ENCODE peak calls at places on chromosomes 16 and 17, in six cellular contexts. U is CD8-positive, alpha-beta memory T cell; I is foreskin keratinocyte; X is OCI-LY7; E is CD8-positive, alpha-beta T cell; O is lower lobe of right lung. C is an unnamed sample. For H3K4me1, the result is how much of the 10 kb centered on the place peaks cover.

GRCh38 chr16:12620150-12620549 is 183.5 kb downstream of the CPPED1 start:
- DNase-seq in U (no peak), I (no peak), X (peak), E (no peak), O (no peak), C (no peak)

GRCh38 chr16:52597772-52598483 is 51.0 kb upstream of the TOX3 start:
- DNase-seq in U (no peak), I (no peak), X (no peak), E (no peak), O (no peak), C (no peak)

GRCh38 chr17:30824002-30824355 is 513 bp downstream of the CRLF3 start:
- DNase-seq in U (peak), I (no peak), X (peak), E (no peak), O (no peak), C (no peak)

GRCh38 chr17:37176683-37177082 is 199.1 kb upstream of the C17orf78 start:
- DNase-seq in U (no peak), I (peak), X (no peak), E (no peak), O (no peak), C (peak)

GRCh38 chr17:40350410-40351184 is 13.9 kb downstream of the GJD3 start:
- DNase-seq in U (no peak), I (no peak), X (no peak), E (no peak), O (no peak), C (no peak)

GRCh38 chr17:10550014-10550413 is 556 bp upstream of the MYH2 start:
- DNase-seq in U (no peak), I (no peak), X (no peak), E (no peak), O (no peak), C (no peak)

GRCh38 chr17:61389670-61390478 is 9.8 kb upstream of the TBX2 start:
- DNase-seq in U (peak), I (no peak), X (peak), E (no peak), O (no peak), C (no peak)

GRCh38 chr16:89723279-89724250 is 2.2 kb downstream of the ZNF276 start:
- DNase-seq in U (peak), I (no peak), X (no peak), E (peak), O (no peak), C (no peak)

GRCh38 chr16:75193730-75194444 is 13.1 kb downstream of the CTRB2 start:
- DNase-seq in U (no peak), I (no peak), X (no peak), E (no peak), O (peak), C (no peak)

GRCh38 chr17:42698736-42699414 is 16.5 kb downstream of the CNTNAP1 start:
- DNase-seq in U (no peak), I (no peak), X (no peak), E (no peak), O (no peak), C (peak)

GRCh38 chr17:69250641-69251040 is 22.0 kb upstream of the ABCA10 start:
- DNase-seq in U (no peak), I (no peak), X (no peak), E (no peak), O (no peak), C (peak)

GRCh38 chr17:79280822-79281572 is 206.4 kb downstream of the ENGASE start:
- DNase-seq in U (no peak), I (no peak), X (no peak), E (no peak), O (no peak), C (no peak)

GRCh38 chr16:4945560-4946502 is 8.9 kb upstream of the PPL start:
- DNase-seq in U (no peak), I (no peak), X (no peak), E (no peak), O (peak), C (no peak)

GRCh38 chr17:66920965-66921364 is 43.5 kb upstream of the CACNG4 start:
- DNase-seq in U (no peak), I (no peak), X (no peak), E (no peak), O (no peak), C (no peak)

GRCh38 chr16:86110134-86110533 is 211.2 kb downstream of the IRF8 start:
- DNase-seq in U (no peak), I (no peak), X (no peak), E (no peak), O (no peak), C (no peak)

GRCh38 chr16:80563066-80563465 is 22.3 kb downstream of the DYNLRB2 start:
- DNase-seq in U (no peak), I (no peak), X (no peak), E (no peak), O (no peak), C (no peak)

GRCh38 chr16:85413713-85414663 is 199.1 kb upstream of the GSE1 start:
- DNase-seq in U (no peak), I (no peak), X (peak), E (no peak), O (peak), C (no peak)

GRCh38 chr16:19980866-19981265 is 92.8 kb downstream of the GPR139 start:
- DNase-seq in U (no peak), I (no peak), X (no peak), E (no peak), O (no peak), C (no peak)

GRCh38 chr16:76955629-76956028 is 235.4 kb upstream of the MON1B start:
- DNase-seq in U (no peak), I (no peak), X (no peak), E (no peak), O (no peak), C (peak)

GRCh38 chr16:20906225-20906870 is 5.8 kb downstream of the LYRM1 start:
- DNase-seq in U (no peak), I (peak), X (no peak), E (no peak), O (no peak), C (peak)

GRCh38 chr16:20387978-20388377 is 16.6 kb downstream of the PDILT start:
- DNase-seq in U (no peak), I (no peak), X (no peak), E (no peak), O (no peak), C (no peak)

GRCh38 chr16:11024333-11025053 is 80.1 kb downstream of the CLEC16A start:
- DNase-seq in U (no peak), I (peak), X (no peak), E (no peak), O (no peak), C (peak)

GRCh38 chr17:2101448-2102257 is 46.8 kb downstream of the HIC1 start:
- DNase-seq in U (no peak), I (peak), X (no peak), E (peak), O (peak), C (peak)

GRCh38 chr17:52537368-52537767 is 378.9 kb upstream of the CA10 start:
- DNase-seq in U (no peak), I (no peak), X (no peak), E (no peak), O (no peak), C (no peak)

GRCh38 chr16:70676571-70677498 is 9.0 kb downstream of the MTSS2 start:
- DNase-seq in U (no peak), I (no peak), X (no peak), E (no peak), O (no peak), C (no peak)

GRCh38 chr17:64502809-64503208 is 3.3 kb downstream of the DDX5 start:
- DNase-seq in U (no peak), I (no peak), X (no peak), E (no peak), O (no peak), C (peak)

GRCh38 chr16:65068151-65068740 is 53.6 kb downstream of the CDH11 start:
- DNase-seq in U (no peak), I (peak), X (no peak), E (no peak), O (no peak), C (peak)

GRCh38 chr16:27405546-27406451 is 3.8 kb downstream of the IL21R start:
- DNase-seq in U (peak), I (no peak), X (peak), E (no peak), O (no peak), C (peak)

GRCh38 chr17:40443988-40444899 is 994 bp downstream of the IGFBP4 start:
- DNase-seq in U (no peak), I (no peak), X (no peak), E (no peak), O (no peak), C (no peak)

GRCh38 chr16:71894229-71894920 is 956 bp upstream of the IST1 start:
- DNase-seq in U (peak), I (peak), X (peak), E (peak), O (peak), C (peak)

DNA sequence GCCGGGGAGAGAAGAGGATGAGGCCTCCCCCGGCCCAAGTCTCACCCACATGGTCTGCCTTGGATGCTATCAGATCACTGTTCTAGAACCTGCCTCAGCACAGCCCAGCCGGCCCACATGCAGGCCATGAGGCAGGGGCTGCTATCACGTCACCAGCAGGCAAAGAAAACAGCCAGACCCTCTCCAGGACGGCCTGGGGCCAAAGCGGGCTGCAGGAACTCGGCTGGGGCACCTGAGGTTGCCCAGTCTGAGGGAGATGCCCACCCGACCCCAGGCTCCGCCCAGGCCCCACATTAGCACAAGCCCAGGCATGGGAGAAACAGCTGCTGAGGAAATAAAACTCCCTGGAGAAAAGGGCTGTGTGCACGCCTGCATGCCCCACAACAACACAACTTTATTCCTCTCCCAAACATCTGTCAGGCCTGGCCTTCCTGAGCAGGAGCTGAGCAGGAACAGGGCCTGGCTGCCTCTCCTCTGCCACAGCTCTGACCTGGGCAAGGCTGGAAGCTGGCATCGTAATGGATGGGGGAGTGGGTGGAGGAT is 6.7 kb upstream of the SMIM5 start:
- DNase-seq in U (no peak), I (no peak), X (no peak), E (no peak), O (no peak), C (no peak)
- H3K4me1 ChIP-seq in U (under half), I (under half), X (under half), E (under half), O (under half), C (under half)

DNA sequence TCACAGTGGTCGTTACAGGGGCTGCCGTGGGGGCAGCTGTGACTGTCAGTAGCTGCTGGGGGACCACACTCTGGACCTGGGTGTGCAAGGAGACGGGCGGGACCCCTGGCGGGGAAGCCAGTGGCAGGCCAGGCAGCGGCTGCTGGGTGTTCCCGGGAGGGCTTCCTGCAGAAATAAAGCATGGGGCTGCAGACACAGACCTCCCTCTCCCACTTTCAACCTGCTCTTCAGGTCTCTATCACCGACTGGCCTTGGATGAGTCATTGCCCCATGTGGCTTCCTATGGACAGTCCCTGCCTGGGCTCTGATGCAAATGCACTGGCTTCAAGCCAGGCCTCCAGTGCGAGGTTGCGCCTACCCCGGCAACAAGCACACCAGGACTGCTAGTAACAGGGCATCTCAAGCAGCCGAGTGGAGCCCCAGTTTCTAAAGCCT is 17.2 kb downstream of the SREBF1 start:
- DNase-seq in U (peak), I (no peak), X (no peak), E (peak), O (peak), C (peak)
- H3K4me1 ChIP-seq in U (half or more), I (under half), X (under half), E (half or more), O (half or more), C (under half)

GRCh38 chr17:81868674-81869220 is 2.4 kb downstream of the ARHGDIA start:
- DNase-seq in U (no peak), I (no peak), X (peak), E (no peak), O (no peak), C (peak)
- H3K4me1 ChIP-seq in U (under half), I (under half), X (half or more), E (under half), O (half or more), C (under half)

GRCh38 chr16:68759062-68759461 is 22.0 kb downstream of the CDH1 start:
- DNase-seq in U (no peak), I (no peak), X (no peak), E (no peak), O (no peak), C (no peak)

GRCh38 chr16:68756250-68757051 is 19.4 kb downstream of the CDH1 start:
- DNase-seq in U (no peak), I (peak), X (peak), E (peak), O (peak), C (no peak)

GRCh38 chr16:68762996-68763756 is 26.1 kb downstream of the CDH1 start:
- DNase-seq in U (no peak), I (no peak), X (no peak), E (no peak), O (no peak), C (peak)

GRCh38 chr16:68764866-68765265 is 27.8 kb downstream of the CDH1 start:
- DNase-seq in U (no peak), I (no peak), X (no peak), E (no peak), O (no peak), C (no peak)

GRCh38 chr16:68760671-68761275 is 23.7 kb downstream of the CDH1 start:
- DNase-seq in U (no peak), I (peak), X (peak), E (no peak), O (no peak), C (peak)
- H3K4me1 ChIP-seq in U (under half), I (half or more), X (under half), E (under half), O (under half), C (under half)

DNA sequence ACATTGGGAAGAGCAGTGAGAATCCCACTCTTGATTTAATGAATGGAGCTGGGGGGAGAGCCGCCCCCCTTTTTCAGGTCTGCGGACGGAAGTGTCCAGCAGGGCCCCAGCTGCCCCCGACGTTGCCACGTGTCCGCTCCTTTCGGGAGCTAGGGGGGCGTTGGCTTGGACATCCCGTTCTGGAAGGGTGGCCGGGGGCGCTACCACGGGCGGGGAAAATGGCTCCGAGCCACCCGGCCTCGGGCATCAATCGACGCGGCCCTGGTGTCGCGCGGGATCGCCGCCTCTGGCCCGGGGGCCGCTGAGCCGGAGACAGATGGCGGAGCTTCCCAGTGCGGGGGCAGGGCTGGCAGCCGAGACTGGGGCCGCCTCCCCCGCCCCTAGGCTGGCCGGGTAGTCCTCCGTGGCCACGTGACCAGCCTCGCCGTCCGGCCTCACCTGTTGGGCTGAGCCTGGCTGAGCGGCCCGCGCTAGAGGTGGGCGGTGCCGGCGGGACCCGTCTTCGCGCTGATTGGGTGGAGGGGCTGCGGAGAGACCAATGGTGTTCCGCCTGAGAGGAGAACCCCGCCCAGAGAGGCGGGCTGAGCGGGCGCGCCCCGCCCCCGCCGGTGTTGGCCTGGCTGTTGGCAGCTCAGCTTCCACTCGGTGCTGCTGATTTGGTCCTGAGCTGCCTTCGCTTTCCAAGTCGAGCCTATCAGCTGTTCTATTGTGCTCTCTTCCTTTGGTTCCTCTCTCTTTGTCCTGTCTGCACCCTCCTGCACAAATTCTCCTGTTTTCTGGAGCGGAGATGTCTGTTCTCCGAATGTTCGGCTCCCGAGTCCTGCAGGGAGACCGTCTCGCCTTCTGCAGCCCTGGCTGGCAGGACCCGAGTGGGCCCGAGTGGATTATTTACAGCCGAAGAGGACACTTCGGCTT is 8.3 kb downstream of the HS3ST3B1 start:
- DNase-seq in U (peak), I (peak), X (no peak), E (peak), O (peak), C (peak)
- H3K4me1 ChIP-seq in U (under half), I (under half), X (under half), E (under half), O (under half), C (under half)

GRCh38 chr16:48102083-48103008 is 53.4 kb downstream of the ABCC12 start:
- DNase-seq in U (no peak), I (no peak), X (no peak), E (no peak), O (no peak), C (no peak)

GRCh38 chr16:48106445-48106844 is 49.3 kb downstream of the ABCC12 start:
- DNase-seq in U (no peak), I (no peak), X (no peak), E (no peak), O (no peak), C (no peak)

GRCh38 chr16:48105976-48106375 is 49.8 kb downstream of the ABCC12 start:
- DNase-seq in U (no peak), I (no peak), X (no peak), E (no peak), O (no peak), C (no peak)

GRCh38 chr16:48109496-48109895 is 46.3 kb downstream of the ABCC12 start:
- DNase-seq in U (no peak), I (no peak), X (no peak), E (no peak), O (no peak), C (no peak)

GRCh38 chr16:48105456-48105855 is 50.3 kb downstream of the ABCC12 start:
- DNase-seq in U (no peak), I (no peak), X (no peak), E (no peak), O (no peak), C (no peak)
- H3K4me1 ChIP-seq in U (under half), I (under half), X (under half), E (under half), O (under half), C (under half)

DNA sequence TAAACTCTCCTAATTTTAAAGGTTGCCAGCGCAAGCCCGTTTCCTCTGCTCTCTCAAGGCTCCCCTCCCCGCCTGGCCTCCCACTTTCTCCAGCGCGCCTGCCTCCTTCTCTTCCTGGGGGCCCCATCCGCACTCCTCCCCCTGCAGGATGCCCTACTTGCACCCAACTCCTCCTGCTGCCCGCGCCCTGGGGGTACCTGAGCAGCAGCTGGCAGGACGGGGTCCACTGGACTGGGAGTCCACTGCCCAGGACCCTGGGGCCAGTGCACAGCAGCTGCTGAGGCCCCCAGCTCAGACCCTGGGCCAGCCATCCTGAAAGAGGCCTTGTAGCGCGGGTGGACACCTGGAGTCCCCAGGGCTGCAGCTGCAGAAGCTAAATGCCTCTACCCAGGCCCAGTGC is 1.7 kb upstream of the RAB26 start:
- DNase-seq in U (no peak), I (no peak), X (no peak), E (no peak), O (no peak), C (no peak)
- H3K4me1 ChIP-seq in U (under half), I (under half), X (under half), E (under half), O (under half), C (under half)

GRCh38 chr17:3796110-3796821 is 4.7 kb downstream of the ITGAE start:
- DNase-seq in U (peak), I (no peak), X (no peak), E (peak), O (no peak), C (no peak)
- H3K4me1 ChIP-seq in U (under half), I (under half), X (under half), E (under half), O (under half), C (half or more)

GRCh38 chr16:56610017-56610608 is 1.7 kb downstream of the MT2A start:
- DNase-seq in U (peak), I (peak), X (peak), E (peak), O (peak), C (peak)
- H3K4me1 ChIP-seq in U (under half), I (under half), X (half or more), E (under half), O (half or more), C (half or more)

DNA sequence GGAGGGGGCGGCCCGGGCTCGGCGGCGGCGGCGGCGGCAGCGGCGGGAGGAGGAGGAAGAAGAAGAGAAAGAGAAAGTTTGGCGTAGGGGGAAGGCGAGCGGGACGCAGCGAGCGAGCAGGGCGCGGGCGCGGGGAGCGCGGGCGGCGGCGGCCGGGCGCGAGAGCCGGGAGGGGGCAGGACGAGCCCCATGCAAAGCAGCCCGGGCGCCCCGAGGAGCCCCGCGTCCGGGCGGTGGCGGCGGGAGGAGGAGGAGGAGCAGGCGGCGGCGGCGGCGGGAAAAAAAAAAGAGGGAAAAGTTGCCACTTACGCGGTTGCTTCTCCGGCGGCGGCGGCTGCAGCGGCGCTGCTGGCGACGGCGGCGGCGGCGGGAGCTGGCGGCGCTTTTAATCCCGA is 10.3 kb upstream of the ZFHX3 start:
- DNase-seq in U (no peak), I (no peak), X (peak), E (no peak), O (peak), C (no peak)
- H3K4me1 ChIP-seq in U (under half), I (under half), X (half or more), E (under half), O (under half), C (half or more)